ENCODE peak calls at places on chromosome 19, in six cellular contexts. B, D, R, U, C and A are unnamed samples.

GRCh38 chr19:51703655-51704515 is 10.8 kb downstream of the SPACA6 start:
- DNase-seq in D (peak; percentile 98), B (peak; percentile 97), U (peak; percentile 95), C (peak; percentile 97), R (peak; percentile 99), A (peak; percentile 96)

GRCh38 chr19:13784731-13785452 is 10.4 kb upstream of the ZSWIM4 start:
- DNase-seq in R (peak; percentile 84), C (peak; percentile 79), B (peak; percentile 83), D (peak; percentile 79), U (peak; percentile 78), A (peak; percentile 87)

GRCh38 chr19:44891016-44891882 is at the start of gene TOMM40:
- DNase-seq in R (peak; percentile 100), B (peak; percentile 29), D (peak; percentile 100), U (peak; percentile 100), C (peak; percentile 100), A (peak; percentile 100)

GRCh38 chr19:44548736-44549135 is 19.3 kb upstream of the CEACAM20 start:
- DNase-seq in R (no peak), B (no peak), C (no peak), U (no peak), D (no peak), A (no peak)

GRCh38 chr19:19588546-19588945 is 29.9 kb downstream of the PBX4 start:
- DNase-seq in U (no peak), B (no peak), D (no peak), C (no peak), R (no peak), A (no peak)

GRCh38 chr19:18340237-18340989 is at the start of gene PGPEP1:
- DNase-seq in R (peak; percentile 88), C (peak; percentile 75), B (peak; percentile 77), D (peak; percentile 83), U (no peak), A (peak; percentile 65)

GRCh38 chr19:50723069-50723468 is at the start of gene CLEC11A:
- DNase-seq in R (peak; percentile 40), U (no peak), D (peak; percentile 38), B (no peak), C (peak; percentile 50), A (no peak)

GRCh38 chr19:7691497-7691896 is 10.4 kb downstream of the FCER2 start:
- DNase-seq in R (no peak), B (no peak), C (no peak), D (no peak), U (no peak), A (no peak)

GRCh38 chr19:38656171-38656981 is 8.9 kb downstream of the ACTN4 start:
- DNase-seq in B (no peak), D (no peak), U (peak; percentile 92), C (no peak), R (no peak), A (no peak)